ENCODE peak calls at places on chromosomes 13 and 19, in seven cellular contexts. One of them, this sample, is unnamed. For H3K27me3, the result is how much of the 10 kb centered on the place peaks cover.

GRCh38 chr13:99218545-99218944 is 17.9 kb downstream of the UBAC2 start:
- DNase-seq in left ventricle myocardium inferior: peak
- DNase-seq in lower lobe of right lung: no peak
- DNase-seq in CD8-positive, alpha-beta T cell: no peak
- DNase-seq in AG04450: no peak
- DNase-seq in PC-9: peak
- DNase-seq in sigmoid colon: no peak
- DNase-seq in this sample: no peak

GRCh38 chr13:23851106-23851505 is 38.1 kb downstream of the MIPEP start:
- DNase-seq in AG04450: no peak
- DNase-seq in lower lobe of right lung: no peak
- DNase-seq in sigmoid colon: no peak
- DNase-seq in CD8-positive, alpha-beta T cell: no peak
- DNase-seq in left ventricle myocardium inferior: no peak
- DNase-seq in PC-9: peak
- DNase-seq in this sample: no peak

GRCh38 chr13:32256243-32256642 is 58.9 kb downstream of the ZAR1L start:
- DNase-seq in AG04450: no peak
- DNase-seq in lower lobe of right lung: no peak
- DNase-seq in PC-9: no peak
- DNase-seq in CD8-positive, alpha-beta T cell: no peak
- DNase-seq in left ventricle myocardium inferior: no peak
- DNase-seq in sigmoid colon: no peak
- DNase-seq in this sample: no peak

GRCh38 chr13:35994131-35994966 is 136.8 kb downstream of the DCLK1 start:
- DNase-seq in lower lobe of right lung: no peak
- DNase-seq in AG04450: no peak
- DNase-seq in PC-9: no peak
- DNase-seq in left ventricle myocardium inferior: peak
- DNase-seq in sigmoid colon: no peak
- DNase-seq in CD8-positive, alpha-beta T cell: no peak
- DNase-seq in this sample: peak

GRCh38 chr13:51620165-51620983 is 36.1 kb downstream of the WDFY2 start:
- DNase-seq in CD8-positive, alpha-beta T cell: no peak
- DNase-seq in PC-9: no peak
- DNase-seq in left ventricle myocardium inferior: peak
- DNase-seq in sigmoid colon: no peak
- DNase-seq in lower lobe of right lung: no peak
- DNase-seq in AG04450: no peak
- DNase-seq in this sample: no peak

GRCh38 chr19:52664461-52664860 is 26.3 kb upstream of the ZNF83 start:
- DNase-seq in sigmoid colon: no peak
- DNase-seq in AG04450: no peak
- DNase-seq in lower lobe of right lung: no peak
- DNase-seq in PC-9: no peak
- DNase-seq in CD8-positive, alpha-beta T cell: no peak
- DNase-seq in left ventricle myocardium inferior: no peak
- DNase-seq in this sample: no peak

GRCh38 chr19:43957891-43958290 is 6.9 kb downstream of the ZNF221 start:
- DNase-seq in sigmoid colon: no peak
- DNase-seq in lower lobe of right lung: no peak
- DNase-seq in AG04450: peak
- DNase-seq in PC-9: no peak
- DNase-seq in CD8-positive, alpha-beta T cell: no peak
- DNase-seq in left ventricle myocardium inferior: no peak
- DNase-seq in this sample: no peak

GRCh38 chr13:74683411-74683810 is 549.2 kb upstream of the KLF12 start:
- DNase-seq in PC-9: no peak
- DNase-seq in lower lobe of right lung: no peak
- DNase-seq in left ventricle myocardium inferior: no peak
- DNase-seq in sigmoid colon: no peak
- DNase-seq in AG04450: no peak
- DNase-seq in CD8-positive, alpha-beta T cell: no peak
- DNase-seq in this sample: no peak

GRCh38 chr19:33518541-33518940 is 3.0 kb downstream of the PEPD start:
- DNase-seq in CD8-positive, alpha-beta T cell: no peak
- DNase-seq in PC-9: no peak
- DNase-seq in left ventricle myocardium inferior: no peak
- DNase-seq in lower lobe of right lung: no peak
- DNase-seq in sigmoid colon: no peak
- DNase-seq in AG04450: no peak
- DNase-seq in this sample: no peak

GRCh38 chr19:14054721-14055120 is 7.2 kb downstream of the PALM3 start:
- DNase-seq in left ventricle myocardium inferior: no peak
- DNase-seq in PC-9: no peak
- DNase-seq in CD8-positive, alpha-beta T cell: no peak
- DNase-seq in lower lobe of right lung: no peak
- DNase-seq in sigmoid colon: no peak
- DNase-seq in AG04450: no peak
- DNase-seq in this sample: no peak

GRCh38 chr13:67308004-67308772 is 78.1 kb upstream of the PCDH9 start:
- DNase-seq in PC-9: peak
- DNase-seq in CD8-positive, alpha-beta T cell: no peak
- DNase-seq in sigmoid colon: no peak
- DNase-seq in lower lobe of right lung: no peak
- DNase-seq in AG04450: no peak
- DNase-seq in left ventricle myocardium inferior: no peak
- DNase-seq in this sample: no peak

GRCh38 chr19:33797821-33798633 is 1.4 kb downstream of the KCTD15 start:
- DNase-seq in sigmoid colon: peak
- DNase-seq in PC-9: no peak
- DNase-seq in AG04450: no peak
- DNase-seq in left ventricle myocardium inferior: peak
- DNase-seq in lower lobe of right lung: no peak
- DNase-seq in CD8-positive, alpha-beta T cell: no peak
- DNase-seq in this sample: no peak

GRCh38 chr13:45374917-45375316 is 33.9 kb upstream of the TPT1 start:
- DNase-seq in AG04450: no peak
- DNase-seq in CD8-positive, alpha-beta T cell: no peak
- DNase-seq in sigmoid colon: no peak
- DNase-seq in lower lobe of right lung: no peak
- DNase-seq in PC-9: no peak
- DNase-seq in left ventricle myocardium inferior: no peak
- DNase-seq in this sample: no peak

GRCh38 chr19:17557461-17557860 is 2.0 kb downstream of the COLGALT1 start:
- DNase-seq in AG04450: no peak
- DNase-seq in left ventricle myocardium inferior: no peak
- DNase-seq in sigmoid colon: no peak
- DNase-seq in PC-9: no peak
- DNase-seq in lower lobe of right lung: peak
- DNase-seq in CD8-positive, alpha-beta T cell: no peak
- DNase-seq in this sample: no peak

GRCh38 chr13:113929628-113930615 is 44.0 kb downstream of the C13orf46 start:
- DNase-seq in PC-9: no peak
- DNase-seq in left ventricle myocardium inferior: peak
- DNase-seq in sigmoid colon: peak
- DNase-seq in AG04450: no peak
- DNase-seq in CD8-positive, alpha-beta T cell: no peak
- DNase-seq in lower lobe of right lung: no peak
- DNase-seq in this sample: peak

GRCh38 chr13:98541211-98541610 is 35.7 kb downstream of the STK24 start:
- DNase-seq in AG04450: no peak
- DNase-seq in CD8-positive, alpha-beta T cell: no peak
- DNase-seq in PC-9: no peak
- DNase-seq in left ventricle myocardium inferior: no peak
- DNase-seq in lower lobe of right lung: no peak
- DNase-seq in sigmoid colon: peak
- DNase-seq in this sample: no peak

GRCh38 chr13:90640976-90641375 is 706.5 kb upstream of the MIR17HG start:
- DNase-seq in left ventricle myocardium inferior: no peak
- DNase-seq in CD8-positive, alpha-beta T cell: no peak
- DNase-seq in sigmoid colon: no peak
- DNase-seq in PC-9: no peak
- DNase-seq in lower lobe of right lung: no peak
- DNase-seq in AG04450: no peak
- DNase-seq in this sample: no peak

GRCh38 chr13:45807520-45808099 is 43.9 kb downstream of the SIAH3 start:
- DNase-seq in AG04450: no peak
- DNase-seq in sigmoid colon: no peak
- DNase-seq in PC-9: peak
- DNase-seq in lower lobe of right lung: no peak
- DNase-seq in left ventricle myocardium inferior: no peak
- DNase-seq in CD8-positive, alpha-beta T cell: no peak
- DNase-seq in this sample: no peak

GRCh38 chr19:58571575-58571947 is 1.6 kb downstream of the MZF1 start:
- DNase-seq in sigmoid colon: peak
- DNase-seq in AG04450: no peak
- DNase-seq in left ventricle myocardium inferior: no peak
- DNase-seq in lower lobe of right lung: no peak
- DNase-seq in CD8-positive, alpha-beta T cell: peak
- DNase-seq in PC-9: no peak
- DNase-seq in this sample: no peak

GRCh38 chr13:21657538-21657937 is 13.3 kb upstream of the FGF9 start:
- DNase-seq in sigmoid colon: no peak
- DNase-seq in AG04450: peak
- DNase-seq in PC-9: no peak
- DNase-seq in lower lobe of right lung: no peak
- DNase-seq in CD8-positive, alpha-beta T cell: no peak
- DNase-seq in left ventricle myocardium inferior: no peak
- DNase-seq in this sample: no peak

GRCh38 chr19:58274771-58275199 is 4.0 kb upstream of the ZNF8 start:
- DNase-seq in AG04450: no peak
- DNase-seq in lower lobe of right lung: no peak
- DNase-seq in PC-9: no peak
- DNase-seq in CD8-positive, alpha-beta T cell: no peak
- DNase-seq in left ventricle myocardium inferior: no peak
- DNase-seq in sigmoid colon: no peak
- DNase-seq in this sample: no peak

GRCh38 chr13:111027481-111028439 is 87.3 kb upstream of the ARHGEF7 start:
- DNase-seq in left ventricle myocardium inferior: no peak
- DNase-seq in CD8-positive, alpha-beta T cell: no peak
- DNase-seq in sigmoid colon: no peak
- DNase-seq in PC-9: no peak
- DNase-seq in AG04450: no peak
- DNase-seq in lower lobe of right lung: no peak
- DNase-seq in this sample: no peak

GRCh38 chr19:30174357-30174645 is 197.9 kb upstream of the ZNF536 start:
- DNase-seq in PC-9: no peak
- DNase-seq in CD8-positive, alpha-beta T cell: no peak
- DNase-seq in sigmoid colon: no peak
- DNase-seq in left ventricle myocardium inferior: no peak
- DNase-seq in lower lobe of right lung: no peak
- DNase-seq in AG04450: no peak
- DNase-seq in this sample: no peak

GRCh38 chr19:46287585-46287984 is 9.3 kb upstream of the HIF3A start:
- DNase-seq in sigmoid colon: no peak
- DNase-seq in left ventricle myocardium inferior: no peak
- DNase-seq in CD8-positive, alpha-beta T cell: no peak
- DNase-seq in lower lobe of right lung: no peak
- DNase-seq in AG04450: no peak
- DNase-seq in PC-9: peak
- DNase-seq in this sample: no peak

GRCh38 chr13:40604135-40604534 is 62.3 kb downstream of the FOXO1 start:
- DNase-seq in sigmoid colon: no peak
- DNase-seq in AG04450: no peak
- DNase-seq in PC-9: no peak
- DNase-seq in lower lobe of right lung: no peak
- DNase-seq in CD8-positive, alpha-beta T cell: no peak
- DNase-seq in left ventricle myocardium inferior: no peak
- DNase-seq in this sample: no peak

GRCh38 chr19:1265611-1266115 is 3.5 kb upstream of the CIRBP start:
- DNase-seq in CD8-positive, alpha-beta T cell: peak
- DNase-seq in AG04450: no peak
- DNase-seq in left ventricle myocardium inferior: peak
- DNase-seq in lower lobe of right lung: peak
- DNase-seq in sigmoid colon: peak
- DNase-seq in PC-9: peak
- DNase-seq in this sample: peak

GRCh38 chr19:57903298-57904174 is 12.9 kb downstream of the ZNF417 start:
- DNase-seq in lower lobe of right lung: no peak
- DNase-seq in CD8-positive, alpha-beta T cell: no peak
- DNase-seq in sigmoid colon: no peak
- DNase-seq in PC-9: no peak
- DNase-seq in AG04450: no peak
- DNase-seq in left ventricle myocardium inferior: no peak
- DNase-seq in this sample: no peak

GRCh38 chr13:48393030-48393697 is 19.7 kb downstream of the LPAR6 start:
- DNase-seq in sigmoid colon: no peak
- DNase-seq in left ventricle myocardium inferior: no peak
- DNase-seq in AG04450: no peak
- DNase-seq in lower lobe of right lung: no peak
- DNase-seq in CD8-positive, alpha-beta T cell: no peak
- DNase-seq in PC-9: no peak
- DNase-seq in this sample: no peak

GRCh38 chr19:15297416-15298224 is 34.7 kb downstream of the BRD4 start:
- DNase-seq in lower lobe of right lung: no peak
- DNase-seq in CD8-positive, alpha-beta T cell: peak
- DNase-seq in PC-9: no peak
- DNase-seq in left ventricle myocardium inferior: no peak
- DNase-seq in sigmoid colon: no peak
- DNase-seq in AG04450: peak
- DNase-seq in this sample: no peak
- TF ChIP-seq CTCF in lower lobe of right lung: no peak
- TF ChIP-seq CTCF in CD8-positive, alpha-beta T cell: no peak
- TF ChIP-seq CTCF in PC-9: no peak
- TF ChIP-seq CTCF in left ventricle myocardium inferior: no peak
- TF ChIP-seq CTCF in sigmoid colon: no peak
- TF ChIP-seq CTCF in AG04450: no peak
- TF ChIP-seq CTCF in this sample: no peak

GRCh38 chr19:54425382-54425723 is 10.1 kb downstream of the TTYH1 start:
- DNase-seq in AG04450: no peak
- DNase-seq in CD8-positive, alpha-beta T cell: no peak
- DNase-seq in PC-9: no peak
- DNase-seq in left ventricle myocardium inferior: no peak
- DNase-seq in sigmoid colon: no peak
- DNase-seq in lower lobe of right lung: no peak
- DNase-seq in this sample: no peak
- H3K27me3 ChIP-seq in AG04450: under half
- H3K27me3 ChIP-seq in CD8-positive, alpha-beta T cell: under half
- H3K27me3 ChIP-seq in PC-9: under half
- H3K27me3 ChIP-seq in left ventricle myocardium inferior: half or more
- H3K27me3 ChIP-seq in sigmoid colon: under half
- H3K27me3 ChIP-seq in lower lobe of right lung: half or more
- H3K27me3 ChIP-seq in this sample: under half

DNA sequence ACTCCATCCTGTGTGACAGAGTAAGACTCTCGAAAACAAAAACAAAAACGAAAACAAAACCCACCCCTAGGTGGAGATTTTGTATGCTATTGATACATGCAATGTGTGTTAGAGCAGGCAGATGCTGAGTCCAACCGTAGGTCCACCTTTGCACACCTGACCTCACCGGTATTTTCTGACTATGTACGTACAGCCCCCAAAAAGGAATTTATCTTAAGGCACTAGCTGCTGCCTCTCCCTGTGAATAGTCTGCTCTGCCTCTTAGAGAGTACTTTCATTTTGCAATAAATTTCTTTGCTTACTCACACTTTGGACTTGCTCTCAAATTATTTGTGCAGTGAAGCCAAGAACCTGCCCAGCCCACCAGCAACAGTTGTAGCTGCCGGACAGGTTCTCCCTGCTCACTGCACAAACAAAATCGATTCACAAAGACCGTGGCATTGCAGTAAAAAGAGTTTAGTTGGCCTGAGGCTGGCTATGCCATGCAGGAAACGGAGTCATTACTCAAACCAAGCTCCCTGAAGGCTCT is 8.2 kb upstream of the ZNF77 start:
- DNase-seq in left ventricle myocardium inferior: no peak
- DNase-seq in sigmoid colon: no peak
- DNase-seq in PC-9: peak
- DNase-seq in lower lobe of right lung: peak
- DNase-seq in CD8-positive, alpha-beta T cell: no peak
- DNase-seq in AG04450: no peak
- DNase-seq in this sample: no peak
- TF ChIP-seq CTCF in left ventricle myocardium inferior: no peak
- TF ChIP-seq CTCF in sigmoid colon: no peak
- TF ChIP-seq CTCF in PC-9: peak
- TF ChIP-seq CTCF in lower lobe of right lung: no peak
- TF ChIP-seq CTCF in CD8-positive, alpha-beta T cell: no peak
- TF ChIP-seq CTCF in AG04450: no peak
- TF ChIP-seq CTCF in this sample: no peak

GRCh38 chr19:41921280-41922219 is 6.7 kb downstream of the ERFL start:
- DNase-seq in PC-9: no peak
- DNase-seq in lower lobe of right lung: no peak
- DNase-seq in left ventricle myocardium inferior: no peak
- DNase-seq in AG04450: no peak
- DNase-seq in sigmoid colon: no peak
- DNase-seq in CD8-positive, alpha-beta T cell: no peak
- DNase-seq in this sample: no peak
- H3K27me3 ChIP-seq in PC-9: half or more
- H3K27me3 ChIP-seq in lower lobe of right lung: half or more
- H3K27me3 ChIP-seq in left ventricle myocardium inferior: half or more
- H3K27me3 ChIP-seq in AG04450: half or more
- H3K27me3 ChIP-seq in sigmoid colon: half or more
- H3K27me3 ChIP-seq in CD8-positive, alpha-beta T cell: under half
- H3K27me3 ChIP-seq in this sample: under half